ENCODE peak calls at places on chromosomes 13 and 19, in nine cellular contexts. V is astrocyte, M is PC-3, D is IMR-90, B is K562, X is kidney, A is colonic mucosa, T is fibroblast of lung, G is GM12878. O is an unnamed sample. For H3K36me3, the result is how much of the 10 kb centered on the place peaks cover.

GRCh38 chr13:29713841-29714240 is 118.4 kb upstream of the SLC7A1 start:
- DNase-seq in D (peak), M (peak), T (no peak), G (no peak), A (no peak), B (peak), V (no peak), X (no peak), O (no peak)

GRCh38 chr13:73177911-73178565 is 119.2 kb downstream of the KLF5 start:
- DNase-seq in D (no peak), T (no peak), M (no peak), A (peak), G (no peak), X (no peak), B (no peak), V (no peak), O (no peak)

GRCh38 chr19:1046836-1047695 is 7.2 kb downstream of the ABCA7 start:
- DNase-seq in V (no peak), D (no peak), B (no peak), G (no peak), A (no peak), X (peak), M (no peak), T (no peak), O (no peak)

GRCh38 chr19:11982526-11982925 is 17.7 kb downstream of the ZNF763 start:
- DNase-seq in V (no peak), G (no peak), T (no peak), A (no peak), B (no peak), M (peak), X (no peak), D (no peak), O (no peak)

GRCh38 chr19:8487137-8487851 is 15.1 kb downstream of the PRAM1 start:
- DNase-seq in X (no peak), B (no peak), T (no peak), G (no peak), M (no peak), D (no peak), A (no peak), V (no peak), O (no peak)

GRCh38 chr19:31312004-31312403 is 37.2 kb downstream of the TSHZ3 start:
- DNase-seq in M (peak), T (peak), B (no peak), V (peak), G (no peak), A (no peak), D (peak), X (no peak), O (peak)

GRCh38 chr13:113943821-113944565 is 29.9 kb downstream of the C13orf46 start:
- DNase-seq in M (no peak), A (no peak), V (no peak), G (no peak), D (no peak), B (no peak), T (no peak), X (peak), O (no peak)

GRCh38 chr19:8569066-8569761 is 8.0 kb downstream of the MYO1F start:
- DNase-seq in G (peak), D (peak), X (no peak), A (peak), M (peak), V (peak), B (peak), T (peak), O (peak)

GRCh38 chr19:58491393-58491792 is 15.2 kb downstream of the ZNF446 start:
- DNase-seq in M (no peak), D (no peak), V (no peak), A (no peak), G (no peak), B (no peak), X (no peak), T (no peak), O (no peak)

GRCh38 chr13:64078480-64078936 is 2662.9 kb upstream of the PCDH20 start:
- DNase-seq in B (no peak), D (no peak), G (no peak), X (peak), T (no peak), A (no peak), V (no peak), M (no peak), O (no peak)

GRCh38 chr13:99228737-99229691 is 28.4 kb downstream of the UBAC2 start:
- DNase-seq in G (peak), M (peak), T (peak), A (no peak), D (peak), B (no peak), V (peak), X (no peak), O (peak)

GRCh38 chr13:88248393-88248792 is 577.2 kb downstream of the SLITRK5 start:
- DNase-seq in V (no peak), T (no peak), X (no peak), G (no peak), M (no peak), A (no peak), B (no peak), D (no peak), O (no peak)

GRCh38 chr19:51201712-51202111 is 23.2 kb upstream of the CD33 start:
- DNase-seq in A (no peak), X (no peak), G (no peak), T (no peak), M (no peak), V (no peak), D (no peak), B (no peak), O (no peak)

GRCh38 chr19:21328402-21328801 is 808 bp downstream of the ZNF708 start:
- DNase-seq in G (no peak), D (no peak), A (no peak), X (no peak), T (peak), B (no peak), M (no peak), V (no peak), O (peak)

GRCh38 chr13:113187263-113187669 is 21.2 kb downstream of the PCID2 start:
- DNase-seq in D (peak), B (peak), T (peak), M (peak), G (no peak), X (peak), V (peak), A (peak), O (peak)

GRCh38 chr19:7428651-7429113 is 60.2 kb downstream of the PEX11G start:
- DNase-seq in V (no peak), B (no peak), D (no peak), A (peak), M (no peak), G (no peak), T (no peak), X (no peak), O (no peak)

DNA sequence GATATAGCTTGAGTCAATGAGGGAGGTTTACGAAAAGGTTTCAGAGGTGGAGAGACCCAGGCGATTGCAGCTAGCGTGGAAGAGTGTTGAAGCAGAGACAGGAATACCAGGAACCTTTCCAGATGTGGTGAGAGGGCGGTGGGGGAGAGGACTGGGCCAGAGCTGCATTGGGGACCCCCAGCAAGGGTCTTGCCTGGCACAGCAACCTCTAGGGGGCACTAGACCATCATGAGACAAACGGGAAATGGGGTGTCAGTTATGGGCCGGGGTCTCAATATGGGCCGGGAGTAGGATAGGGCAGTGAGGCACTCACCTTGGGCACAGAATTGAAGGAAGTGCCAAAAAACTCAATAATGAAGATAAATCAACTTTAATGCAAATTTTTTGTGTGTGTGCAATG is 2.1 kb upstream of the LRP3 start:
- DNase-seq in M (no peak), G (no peak), D (no peak), B (no peak), V (no peak), A (no peak), T (no peak), X (peak), O (no peak)
- H3K9ac ChIP-seq in M (no peak), G (no peak), D (no peak), B (no peak), V (no peak), A (no peak), T (no peak), X (no peak), O (no peak)

DNA sequence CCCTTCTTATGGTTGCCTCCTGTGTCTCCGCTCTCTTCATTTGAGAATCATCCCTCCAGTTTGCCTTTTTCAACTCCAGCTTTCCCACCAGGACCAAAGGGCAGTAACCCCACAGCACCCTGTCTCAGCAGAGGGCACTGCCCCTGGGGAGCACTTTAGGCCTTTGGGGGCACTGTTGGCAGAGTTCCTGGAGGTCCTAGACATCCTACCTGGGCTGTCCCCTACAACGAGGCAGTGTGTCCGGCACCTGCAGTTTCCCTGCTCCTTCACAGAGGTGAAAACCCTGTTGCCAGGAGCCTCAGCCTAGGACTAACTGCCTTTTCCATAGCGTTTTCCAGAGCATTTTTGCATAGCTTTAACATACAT is 234.8 kb downstream of the TEX29 start:
- DNase-seq in A (no peak), D (no peak), V (no peak), T (no peak), M (no peak), B (no peak), X (peak), G (no peak), O (no peak)
- H3K36me3 ChIP-seq in A (under half), D (under half), V (under half), T (under half), M (under half), B (under half), X (under half), G (under half), O (under half)

GRCh38 chr13:42271337-42272114 is 426 bp upstream of the AKAP11 start:
- DNase-seq in V (peak), D (peak), T (peak), B (peak), X (peak), G (peak), M (peak), A (peak), O (peak)

GRCh38 chr13:42274386-42275097 is 2.6 kb downstream of the AKAP11 start:
- DNase-seq in M (no peak), G (no peak), A (no peak), B (no peak), X (no peak), T (no peak), D (no peak), V (no peak), O (no peak)

GRCh38 chr13:42272115-42272756 is at the start of gene AKAP11:
- DNase-seq in D (peak), M (peak), G (no peak), V (peak), B (no peak), A (peak), T (peak), X (no peak), O (peak)

GRCh38 chr13:42270857-42271215 is 1.1 kb upstream of the AKAP11 start:
- DNase-seq in A (no peak), T (no peak), D (no peak), X (no peak), M (no peak), V (no peak), B (no peak), G (no peak), O (no peak)

DNA sequence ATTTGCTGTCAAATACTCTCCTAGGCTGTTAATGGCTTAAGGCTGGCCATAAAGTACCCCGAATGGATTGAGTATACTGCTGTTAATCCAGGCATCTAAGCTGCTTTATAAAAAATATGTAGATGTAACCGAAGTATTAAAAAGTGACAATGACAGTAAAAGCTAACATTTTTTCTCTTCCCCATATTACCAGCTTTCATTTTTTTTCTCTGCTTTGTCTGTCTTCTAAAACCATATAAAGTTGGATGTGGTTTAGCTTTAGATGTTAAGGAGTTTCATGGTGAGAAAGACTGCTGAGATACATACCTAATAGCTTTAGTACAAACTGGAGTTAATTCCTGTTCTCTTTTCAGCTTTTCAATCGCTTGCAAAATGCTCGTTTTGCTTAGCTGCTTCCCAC is 824 bp downstream of the AKAP11 start:
- DNase-seq in A (no peak), M (no peak), X (no peak), B (no peak), D (no peak), V (no peak), G (no peak), T (no peak), O (peak)
- H3K9ac ChIP-seq in A (peak), M (peak), X (peak), B (peak), D (peak), V (peak), G (peak), T (peak), O (peak)

DNA sequence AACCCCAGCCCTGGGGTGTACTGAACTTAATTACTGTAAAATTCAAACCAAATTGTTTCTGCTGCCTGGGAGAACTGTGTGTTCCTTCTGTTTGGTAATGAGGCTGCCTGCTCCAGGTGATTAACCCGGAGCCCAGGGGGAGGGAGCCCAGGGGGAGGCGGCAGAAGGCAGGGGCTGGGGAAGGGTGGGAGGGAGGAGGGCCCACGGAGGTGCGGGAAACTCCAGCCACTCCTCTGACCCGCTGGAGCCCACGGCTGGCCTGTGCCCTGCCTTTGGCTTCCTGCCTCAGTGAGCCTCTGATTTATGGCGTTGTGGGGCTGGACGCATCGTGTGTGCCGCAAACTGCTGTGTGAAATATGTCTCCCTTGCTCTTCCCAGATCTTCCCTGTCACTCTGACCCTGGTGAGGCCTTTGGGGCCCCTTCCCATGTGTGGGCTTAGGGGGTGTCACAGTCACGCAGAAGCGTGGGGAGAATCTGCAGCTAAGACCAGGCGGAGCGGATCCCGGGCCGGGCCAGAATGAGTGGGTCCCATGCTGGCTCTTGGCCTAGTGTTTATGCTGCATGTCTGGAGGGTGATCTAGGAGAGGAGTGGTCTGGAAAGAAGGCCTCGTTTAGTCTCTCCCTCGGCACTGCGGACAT is 122.8 kb downstream of the KDM4B start:
- DNase-seq in A (no peak), T (no peak), V (no peak), G (no peak), B (peak), M (no peak), D (no peak), X (peak), O (no peak)
- H3K36me3 ChIP-seq in A (under half), T (under half), V (under half), G (under half), B (under half), M (under half), D (under half), X (under half), O (under half)

DNA sequence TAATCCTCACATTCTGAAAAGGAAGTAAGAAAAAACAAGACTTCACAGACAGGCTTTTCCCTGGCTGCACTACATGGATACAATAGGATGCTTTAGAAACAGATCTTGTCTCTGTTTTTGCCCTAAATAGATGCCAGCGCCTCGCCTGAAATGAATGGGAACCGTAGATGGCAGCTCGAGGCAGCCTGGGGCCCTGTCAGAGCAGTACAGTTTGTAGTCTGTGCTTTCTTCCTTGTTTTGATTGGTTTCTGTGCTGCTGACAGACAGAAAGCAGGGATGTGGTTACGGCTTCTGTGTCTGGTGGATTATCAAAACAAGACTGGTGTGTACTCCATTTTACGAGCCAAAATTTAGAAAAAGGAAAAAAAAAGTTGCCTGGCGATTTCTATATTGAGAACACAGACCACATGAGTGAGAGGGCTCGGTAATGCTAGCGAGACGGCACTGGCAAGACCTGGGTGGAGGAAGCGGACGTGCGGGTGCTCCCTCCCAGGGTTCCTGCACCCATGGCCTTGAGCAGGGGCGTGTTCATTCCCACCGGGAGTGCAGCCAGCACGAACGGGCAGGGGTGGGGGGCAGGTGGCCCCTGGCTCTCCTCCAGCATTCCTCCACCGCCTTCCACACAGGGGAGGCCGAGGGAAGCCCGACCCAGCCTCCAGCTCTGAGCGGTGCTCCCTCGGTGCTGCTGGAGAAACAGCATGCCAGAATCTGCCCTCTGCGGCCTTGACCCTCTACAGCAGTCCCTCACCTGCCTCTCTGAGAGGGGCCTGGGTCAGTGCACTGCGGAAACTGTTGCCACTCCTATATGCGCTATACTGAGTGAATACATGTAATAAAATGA is 37.5 kb upstream of the C1QTNF9 start:
- DNase-seq in D (peak), M (no peak), V (peak), A (peak), X (peak), B (no peak), T (peak), G (peak), O (peak)
- H3K9ac ChIP-seq in D (peak), M (no peak), V (peak), A (peak), X (no peak), B (no peak), T (peak), G (peak), O (peak)

GRCh38 chr19:34452671-34453253 is 24.6 kb downstream of the UBA2 start:
- DNase-seq in D (peak), M (no peak), A (no peak), B (no peak), G (no peak), T (no peak), X (no peak), V (no peak), O (peak)
- H3K36me3 ChIP-seq in D (under half), M (half or more), A (under half), B (half or more), G (under half), T (under half), X (under half), V (half or more), O (half or more)

GRCh38 chr13:33111414-33112110 is 95.3 kb downstream of the KL start:
- DNase-seq in T (peak), A (peak), G (no peak), B (no peak), M (no peak), D (peak), V (peak), X (no peak), O (no peak)

GRCh38 chr13:33109801-33110200 is 93.6 kb downstream of the KL start:
- DNase-seq in X (no peak), M (no peak), T (no peak), G (no peak), V (no peak), A (no peak), B (peak), D (no peak), O (no peak)

GRCh38 chr13:33110386-33110712 is 94.1 kb downstream of the KL start:
- DNase-seq in A (no peak), G (no peak), T (no peak), D (no peak), X (no peak), V (no peak), M (no peak), B (no peak), O (no peak)

GRCh38 chr13:33109319-33109718 is 93.1 kb downstream of the KL start:
- DNase-seq in M (no peak), D (no peak), B (no peak), V (no peak), G (no peak), X (no peak), A (no peak), T (no peak), O (no peak)

DNA sequence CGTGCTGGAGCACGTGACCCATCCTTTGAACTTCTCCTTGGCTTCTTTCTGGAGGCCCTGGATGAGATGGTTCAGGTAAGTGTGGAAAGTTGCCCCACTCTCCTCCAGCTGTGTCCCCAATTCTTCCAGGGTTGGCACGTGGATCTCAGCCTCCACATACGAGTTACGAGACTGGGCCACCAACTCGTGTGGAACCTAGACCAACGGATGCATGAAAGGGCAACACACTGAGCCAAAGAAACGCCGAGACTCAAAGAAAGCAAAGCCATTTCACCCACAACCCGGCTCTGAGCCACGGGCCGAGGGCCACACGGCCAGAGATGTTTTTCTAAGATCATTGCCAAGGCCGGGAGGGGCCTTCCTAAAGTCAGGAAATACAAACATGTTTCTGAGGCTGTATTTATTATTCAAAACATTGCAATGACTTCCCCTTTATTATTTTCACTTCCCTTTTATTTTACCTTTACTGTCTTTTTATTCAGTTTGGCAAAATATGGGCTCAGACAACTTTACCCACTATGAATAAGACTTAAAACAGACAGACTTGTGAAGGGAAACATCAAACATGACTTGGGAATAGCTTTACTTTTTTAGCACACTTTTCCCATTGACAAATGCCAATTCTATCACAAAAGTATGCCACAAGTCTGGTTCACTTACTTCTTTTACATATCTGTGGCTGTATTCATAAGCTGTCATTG is 94.6 kb downstream of the KL start:
- DNase-seq in X (peak), A (peak), D (peak), B (no peak), V (peak), G (no peak), T (peak), M (no peak), O (no peak)
- H3K9ac ChIP-seq in X (no peak), A (no peak), D (no peak), B (no peak), V (peak), G (peak), T (no peak), M (no peak), O (no peak)